ENCODE peak calls at places on chromosomes 3 and 15, in ten cellular contexts. V is ELR; P is lower leg skin; O is CD8-positive, alpha-beta T cell; W is AG09309; K is AG04450; Q is lower lobe of right lung; I is pons; S is M059J; F is iris pigment epithelial cell. U is an unnamed sample.

GRCh38 chr3:186307594-186307993 is 54.4 kb downstream of the DGKG start:
- DNase-seq in V (peak), P (no peak), O (no peak), W (no peak), K (peak), Q (no peak), I (no peak), S (peak), F (peak), U (no peak)

GRCh38 chr3:129016725-129017530 is 15.8 kb downstream of the EFCC1 start:
- DNase-seq in V (no peak), P (no peak), O (peak), W (no peak), K (no peak), Q (peak), I (no peak), S (no peak), F (no peak), U (peak)

GRCh38 chr3:122966045-122966444 is 61.5 kb downstream of the SEMA5B start:
- DNase-seq in V (no peak), P (no peak), O (no peak), W (no peak), K (no peak), Q (no peak), I (no peak), S (no peak), F (no peak), U (no peak)

GRCh38 chr3:4829031-4829394 is 150.2 kb upstream of the BHLHE40 start:
- DNase-seq in V (no peak), P (no peak), O (no peak), W (no peak), K (no peak), Q (no peak), I (no peak), S (peak), F (no peak), U (no peak)

GRCh38 chr3:88093266-88093665 is 34.2 kb downstream of the ZNF654 start:
- DNase-seq in V (no peak), P (no peak), O (no peak), W (no peak), K (no peak), Q (no peak), I (no peak), S (no peak), F (no peak), U (no peak)

GRCh38 chr3:33895658-33896057 is 97.2 kb downstream of the PDCD6IP start:
- DNase-seq in V (no peak), P (no peak), O (no peak), W (no peak), K (no peak), Q (no peak), I (no peak), S (no peak), F (no peak), U (no peak)

GRCh38 chr15:82533801-82534200 is 6.5 kb downstream of the RPS17 start:
- DNase-seq in V (no peak), P (no peak), O (no peak), W (no peak), K (no peak), Q (no peak), I (no peak), S (no peak), F (no peak), U (no peak)

GRCh38 chr15:32881528-32881927 is 163.7 kb downstream of the GREM1 start:
- DNase-seq in V (no peak), P (no peak), O (no peak), W (no peak), K (no peak), Q (no peak), I (no peak), S (no peak), F (no peak), U (no peak)

GRCh38 chr3:87867001-87867400 is 191.8 kb downstream of the CGGBP1 start:
- DNase-seq in V (peak), P (no peak), O (no peak), W (no peak), K (no peak), Q (no peak), I (no peak), S (no peak), F (peak), U (no peak)

GRCh38 chr3:143078883-143079282 is 40.7 kb upstream of the CHST2 start:
- DNase-seq in V (peak), P (no peak), O (no peak), W (peak), K (peak), Q (no peak), I (no peak), S (peak), F (peak), U (no peak)

GRCh38 chr15:74657846-74658245 is 38.0 kb downstream of the EDC3 start:
- DNase-seq in V (peak), P (no peak), O (no peak), W (no peak), K (no peak), Q (no peak), I (no peak), S (peak), F (peak), U (no peak)

GRCh38 chr3:53794597-53794996 is 51.6 kb downstream of the CHDH start:
- DNase-seq in V (peak), P (no peak), O (no peak), W (no peak), K (no peak), Q (no peak), I (no peak), S (peak), F (peak), U (no peak)

GRCh38 chr3:39432342-39432741 is 25.8 kb downstream of the RPSA start:
- DNase-seq in V (peak), P (no peak), O (no peak), W (no peak), K (no peak), Q (no peak), I (no peak), S (peak), F (no peak), U (no peak)

GRCh38 chr3:78204977-78205376 is 1165.1 kb downstream of the ROBO2 start:
- DNase-seq in V (peak), P (no peak), O (no peak), W (peak), K (peak), Q (no peak), I (peak), S (peak), F (peak), U (no peak)

GRCh38 chr15:72306211-72306785 is 13.7 kb downstream of the CELF6 start:
- DNase-seq in V (peak), P (no peak), O (peak), W (no peak), K (no peak), Q (no peak), I (peak), S (peak), F (peak), U (peak)

GRCh38 chr3:53196575-53197407 is 35.8 kb downstream of the PRKCD start:
- DNase-seq in V (peak), P (no peak), O (no peak), W (no peak), K (no peak), Q (peak), I (peak), S (no peak), F (peak), U (peak)

GRCh38 chr3:126295407-126295939 is 61.7 kb downstream of the KLF15 start:
- DNase-seq in V (no peak), P (no peak), O (no peak), W (no peak), K (no peak), Q (no peak), I (no peak), S (no peak), F (no peak), U (no peak)

GRCh38 chr3:56926513-56927282 is 124.9 kb upstream of the ARHGEF3 start:
- DNase-seq in V (peak), P (no peak), O (no peak), W (peak), K (no peak), Q (no peak), I (no peak), S (peak), F (peak), U (no peak)

GRCh38 chr15:88779944-88780343 is 23.3 kb upstream of the ACAN start:
- DNase-seq in V (no peak), P (no peak), O (no peak), W (no peak), K (no peak), Q (no peak), I (no peak), S (no peak), F (no peak), U (no peak)

GRCh38 chr3:189862385-189863023 is 231.3 kb downstream of the TP63 start:
- DNase-seq in V (peak), P (no peak), O (no peak), W (peak), K (no peak), Q (no peak), I (no peak), S (peak), F (peak), U (no peak)

GRCh38 chr3:127767126-127767525 is 55.2 kb downstream of the MGLL start:
- DNase-seq in V (no peak), P (no peak), O (no peak), W (no peak), K (no peak), Q (no peak), I (no peak), S (no peak), F (no peak), U (no peak)

GRCh38 chr3:165624761-165625160 is 212.5 kb downstream of the BCHE start:
- DNase-seq in V (peak), P (no peak), O (no peak), W (no peak), K (no peak), Q (no peak), I (no peak), S (no peak), F (peak), U (no peak)

GRCh38 chr15:83155937-83156336 is 48.5 kb downstream of the TM6SF1 start:
- DNase-seq in V (no peak), P (no peak), O (no peak), W (no peak), K (no peak), Q (no peak), I (no peak), S (no peak), F (no peak), U (no peak)

GRCh38 chr3:151203053-151203420 is at the start of gene GPR171:
- DNase-seq in V (no peak), P (no peak), O (peak), W (no peak), K (no peak), Q (no peak), I (no peak), S (no peak), F (no peak), U (peak)

GRCh38 chr3:123006587-123006986 is 21.0 kb downstream of the SEMA5B start:
- DNase-seq in V (no peak), P (no peak), O (no peak), W (no peak), K (no peak), Q (no peak), I (no peak), S (no peak), F (no peak), U (no peak)

GRCh38 chr3:135762188-135762853 is 203.2 kb upstream of the PPP2R3A start:
- DNase-seq in V (no peak), P (no peak), O (no peak), W (no peak), K (no peak), Q (no peak), I (no peak), S (no peak), F (no peak), U (no peak)

GRCh38 chr3:80997622-80998021 is 763.8 kb downstream of the GBE1 start:
- DNase-seq in V (no peak), P (no peak), O (no peak), W (no peak), K (no peak), Q (no peak), I (no peak), S (no peak), F (no peak), U (no peak)

GRCh38 chr15:85164841-85165466 is 183.3 kb downstream of the PDE8A start:
- DNase-seq in V (no peak), P (no peak), O (no peak), W (no peak), K (no peak), Q (no peak), I (no peak), S (no peak), F (no peak), U (no peak)

GRCh38 chr3:38054166-38054991 is 15.4 kb downstream of the DLEC1 start:
- DNase-seq in V (peak), P (no peak), O (no peak), W (no peak), K (no peak), Q (peak), I (peak), S (no peak), F (peak), U (peak)

GRCh38 chr3:139109271-139109670 is 64.6 kb upstream of the PRR23C start:
- DNase-seq in V (no peak), P (no peak), O (no peak), W (no peak), K (no peak), Q (no peak), I (no peak), S (no peak), F (no peak), U (no peak)

GRCh38 chr3:105118905-105119304 is 247.8 kb upstream of the ALCAM start:
- DNase-seq in V (peak), P (no peak), O (no peak), W (peak), K (no peak), Q (no peak), I (no peak), S (peak), F (peak), U (no peak)